ENCODE peak calls at places on chromosomes 4 and X, in nine cellular contexts. G is stimulated activated CD8-positive, alpha-beta memory T cell treated with anti-CD3 and anti-CD28 coated beads, Interleukin-7, amount 100 ng/mL, for 1 hour; U is GM06990; T is SK-N-DZ; A is HT1080; O is activated naive CD4-positive, alpha-beta T cell treated with anti-CD3 and anti-CD28 coated beads, Interleukin-2, amount 50 U/mL, for 72 hours; W is NB4; M is activated effector memory CD4-positive, alpha-beta T cell treated with Interleukin-2 at 50 U/mL for 16 hours; Y is type B pancreatic cell. F is an unnamed sample.

GRCh38 chr4:137124278-137124932 is 407.9 kb downstream of the PCDH18 start:
- DNase-seq in U (no peak), M (no peak), W (peak), T (peak), Y (no peak), A (peak), G (no peak), O (no peak), F (peak)

GRCh38 chrX:84893897-84894296 is 109.8 kb upstream of the APOOL start:
- DNase-seq in T (no peak), U (no peak), O (no peak), A (no peak), W (no peak), Y (no peak), M (no peak), G (no peak), F (no peak)

GRCh38 chr4:148787831-148788477 is 345.7 kb upstream of the NR3C2 start:
- DNase-seq in O (no peak), A (peak), U (no peak), W (no peak), G (no peak), T (no peak), M (no peak), Y (no peak), F (no peak)

GRCh38 chr4:90002406-90003040 is 107.9 kb downstream of the MMRN1 start:
- DNase-seq in U (no peak), O (no peak), T (no peak), Y (no peak), G (no peak), W (no peak), A (no peak), M (no peak), F (no peak)

GRCh38 chr4:48779095-48779997 is 733 bp downstream of the FRYL start:
- DNase-seq in U (peak), Y (peak), A (peak), G (peak), T (peak), W (peak), M (peak), O (peak), F (peak)

GRCh38 chr4:102736636-102737549 is 23.9 kb downstream of the MANBA start:
- DNase-seq in U (no peak), W (no peak), G (no peak), A (no peak), O (no peak), T (no peak), M (no peak), Y (no peak), F (no peak)

GRCh38 chr4:72063726-72064125 is 31.9 kb downstream of the NPFFR2 start:
- DNase-seq in G (no peak), U (no peak), A (peak), O (no peak), T (no peak), Y (no peak), W (no peak), M (no peak), F (no peak)

GRCh38 chr4:1520145-1520661 is 114.0 kb upstream of the NKX1-1 start:
- DNase-seq in W (no peak), T (no peak), Y (no peak), G (no peak), A (no peak), M (no peak), O (no peak), U (no peak), F (no peak)

GRCh38 chr4:141081921-141082381 is 51.3 kb downstream of the RNF150 start:
- DNase-seq in T (no peak), U (no peak), G (no peak), O (no peak), M (no peak), Y (no peak), A (no peak), W (no peak), F (no peak)

GRCh38 chrX:18964026-18964425 is 19.9 kb downstream of the PHKA2 start:
- DNase-seq in T (no peak), U (no peak), G (no peak), A (no peak), W (no peak), M (no peak), Y (no peak), O (no peak), F (peak)

GRCh38 chr4:25842229-25842840 is 20.5 kb downstream of the SEL1L3 start:
- DNase-seq in Y (no peak), T (no peak), W (peak), G (no peak), O (no peak), M (no peak), U (peak), A (no peak), F (peak)

GRCh38 chrX:40091691-40092421 is 5.9 kb downstream of the BCOR start:
- DNase-seq in W (no peak), T (no peak), O (no peak), G (no peak), Y (no peak), A (no peak), M (no peak), U (no peak), F (no peak)

GRCh38 chr4:82890602-82890912 is 396 bp downstream of the SEC31A start:
- DNase-seq in T (no peak), A (no peak), O (no peak), M (no peak), G (no peak), Y (no peak), U (no peak), W (no peak), F (no peak)

GRCh38 chr4:163790231-163790630 is 295.7 kb downstream of the TMA16 start:
- DNase-seq in M (no peak), W (no peak), Y (no peak), A (no peak), G (no peak), O (no peak), U (no peak), T (no peak), F (no peak)

GRCh38 chr4:114076865-114077264 is 97.4 kb upstream of the ARSJ start:
- DNase-seq in U (no peak), Y (no peak), A (peak), G (no peak), O (no peak), T (no peak), W (no peak), M (no peak), F (no peak)

GRCh38 chr4:113625902-113626301 is 135.6 kb downstream of the CAMK2D start:
- DNase-seq in T (no peak), Y (no peak), M (no peak), W (no peak), O (no peak), U (no peak), G (no peak), A (no peak), F (no peak)

GRCh38 chr4:138188406-138189084 is 53.6 kb downstream of the SLC7A11 start:
- DNase-seq in T (no peak), U (no peak), G (no peak), Y (no peak), W (no peak), M (no peak), A (no peak), O (no peak), F (peak)

F was measured in WERI-Rb-1.